ENCODE peak calls at places on chromosomes 12 and 14, in four cellular contexts. P, R, E and X are unnamed samples.

GRCh38 chr14:93957333-93957710 is 19.0 kb downstream of the ASB2 start:
- DNase-seq in R (no peak), E (no peak), P (no peak), X (no peak)

GRCh38 chr12:49342914-49343731 is 3.6 kb upstream of the DNAJC22 start:
- DNase-seq in P (no peak), R (no peak), E (no peak), X (no peak)

GRCh38 chr12:15839682-15840081 is 42.5 kb upstream of the STRAP start:
- DNase-seq in R (no peak), E (no peak), P (no peak), X (no peak)

GRCh38 chr14:38404616-38405015 is 148.7 kb upstream of the CLEC14A start:
- DNase-seq in E (no peak), R (no peak), P (no peak), X (no peak)

GRCh38 chr14:85233756-85234545 is 296.0 kb upstream of the FLRT2 start:
- DNase-seq in R (no peak), E (no peak), P (no peak), X (no peak)

GRCh38 chr12:5796171-5797091 is 148.6 kb downstream of the ANO2 start:
- DNase-seq in R (peak), E (no peak), P (peak), X (no peak)

GRCh38 chr14:35287481-35288013 is 4.6 kb upstream of the PSMA6 start:
- DNase-seq in P (no peak), E (no peak), R (peak), X (no peak)

GRCh38 chr14:34538871-34539406 is 562 bp downstream of the EAPP start:
- DNase-seq in E (no peak), R (no peak), P (no peak), X (no peak)

GRCh38 chr14:70515796-70516195 is 19.0 kb downstream of the ADAM20 start:
- DNase-seq in E (no peak), P (no peak), R (no peak), X (no peak)

GRCh38 chr12:21819678-21820077 is 45.2 kb upstream of the KCNJ8 start:
- DNase-seq in R (no peak), E (no peak), P (no peak), X (no peak)

GRCh38 chr14:50719911-50720759 is 52.0 kb upstream of the SAV1 start:
- DNase-seq in E (no peak), R (no peak), P (no peak), X (no peak)

GRCh38 chr14:54133896-54134295 is 177.3 kb upstream of the BMP4 start:
- DNase-seq in P (no peak), E (no peak), R (no peak), X (no peak)

GRCh38 chr14:51873221-51873893 is 12.9 kb downstream of the GNG2 start:
- DNase-seq in E (no peak), P (no peak), R (no peak), X (no peak)

GRCh38 chr12:54357802-54358619 is 6.3 kb downstream of the GPR84 start:
- DNase-seq in P (no peak), R (peak), E (no peak), X (no peak)

GRCh38 chr12:52210186-52210924 is 18.5 kb upstream of the KRT80 start:
- DNase-seq in E (no peak), P (peak), R (no peak), X (peak)

GRCh38 chr12:124172646-124173045 is 122.2 kb upstream of the RFLNA start:
- DNase-seq in P (no peak), R (no peak), E (no peak), X (no peak)

GRCh38 chr14:98503086-98503815 is 768.7 kb downstream of the BCL11B start:
- DNase-seq in R (no peak), P (no peak), E (no peak), X (no peak)

GRCh38 chr12:32089156-32089950 is 17.3 kb upstream of the BICD1 start:
- DNase-seq in E (no peak), R (no peak), P (no peak), X (no peak)

DNA sequence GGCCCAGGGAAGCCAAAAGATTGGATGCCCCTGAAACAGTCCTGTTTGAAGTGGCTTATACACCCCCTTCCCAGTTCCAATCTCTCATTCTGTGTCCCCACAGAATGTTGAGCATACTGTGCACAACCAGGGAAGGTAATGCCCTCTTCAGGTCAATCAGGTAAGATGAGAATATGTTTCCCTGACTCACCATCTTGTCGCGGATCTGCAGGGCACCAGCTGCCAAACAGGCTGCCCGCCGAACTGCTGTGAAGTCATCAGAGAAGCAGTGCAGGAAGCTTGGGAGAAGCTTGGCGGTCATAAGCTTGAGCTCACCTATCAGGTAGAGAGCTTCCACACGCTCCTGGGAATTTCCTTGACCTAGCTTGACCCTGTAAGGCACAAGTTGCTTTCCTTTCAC is 9.6 kb downstream of the RIOX1 start:
- DNase-seq in R (no peak), P (no peak), E (no peak), X (no peak)
- TF ChIP-seq CTCF in R (no peak), P (no peak), E (no peak), X (no peak)

GRCh38 chr14:29518335-29518734 is 409.3 kb downstream of the PRKD1 start:
- DNase-seq in E (no peak), P (no peak), R (no peak), X (no peak)
- TF ChIP-seq CTCF in E (no peak), P (no peak), R (no peak), X (peak)

DNA sequence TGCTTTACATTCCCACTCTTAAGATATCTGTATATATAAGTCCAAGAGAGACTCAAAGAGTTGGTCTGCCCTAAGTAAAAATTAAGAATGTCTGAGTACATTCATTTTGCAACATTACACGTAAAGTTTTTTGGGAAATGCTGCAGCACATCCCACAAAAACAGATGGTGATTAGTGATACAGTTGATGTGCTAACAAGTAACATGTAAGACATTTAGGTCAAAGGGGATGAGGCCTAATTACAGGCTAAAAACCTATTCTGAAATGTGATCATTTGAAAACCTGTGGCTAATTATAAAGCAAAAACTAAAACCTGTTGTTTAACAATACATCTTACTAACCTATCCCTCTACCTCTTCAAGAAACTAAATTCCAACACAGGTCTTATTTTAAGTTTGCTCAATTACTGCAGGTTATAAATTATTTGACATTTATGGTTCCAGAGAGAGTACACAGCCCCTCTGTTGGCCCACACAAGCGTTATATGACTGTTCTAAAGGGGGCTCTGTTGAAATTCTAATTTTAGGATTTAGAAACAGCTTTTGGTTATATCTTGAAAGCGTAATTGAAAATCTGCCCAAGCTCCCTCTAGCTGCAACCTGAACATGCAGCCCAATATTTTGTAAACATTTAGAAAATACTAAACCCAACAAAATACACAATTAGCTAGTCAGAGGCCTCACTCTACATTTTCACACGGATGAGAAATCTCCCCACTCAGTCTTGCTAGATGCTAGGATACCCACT is 42.9 kb downstream of the BRAP start:
- DNase-seq in R (no peak), E (no peak), P (no peak), X (no peak)
- TF ChIP-seq CTCF in R (no peak), E (no peak), P (peak), X (peak)

DNA sequence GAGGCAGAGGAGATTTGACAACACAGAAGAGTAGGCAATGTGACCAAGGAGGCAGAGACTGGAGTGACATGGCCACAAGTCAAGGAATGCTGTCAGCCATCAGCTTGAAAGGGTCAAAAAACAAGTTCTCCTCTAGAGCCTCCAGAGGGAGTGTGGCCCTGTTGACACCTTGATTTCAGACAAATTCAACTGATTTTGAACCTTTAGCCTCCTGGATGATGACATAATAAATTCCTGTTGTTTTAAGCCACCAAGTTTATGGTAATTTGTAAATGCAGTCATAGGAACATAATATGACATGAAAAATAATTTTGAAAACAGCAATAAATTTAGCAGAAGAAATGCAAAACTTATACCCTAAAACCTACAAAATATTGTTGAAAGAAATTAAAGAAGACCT is 8.5 kb upstream of the NGDN start:
- DNase-seq in P (no peak), R (no peak), E (no peak), X (no peak)
- TF ChIP-seq CTCF in P (no peak), R (no peak), E (no peak), X (no peak)

DNA sequence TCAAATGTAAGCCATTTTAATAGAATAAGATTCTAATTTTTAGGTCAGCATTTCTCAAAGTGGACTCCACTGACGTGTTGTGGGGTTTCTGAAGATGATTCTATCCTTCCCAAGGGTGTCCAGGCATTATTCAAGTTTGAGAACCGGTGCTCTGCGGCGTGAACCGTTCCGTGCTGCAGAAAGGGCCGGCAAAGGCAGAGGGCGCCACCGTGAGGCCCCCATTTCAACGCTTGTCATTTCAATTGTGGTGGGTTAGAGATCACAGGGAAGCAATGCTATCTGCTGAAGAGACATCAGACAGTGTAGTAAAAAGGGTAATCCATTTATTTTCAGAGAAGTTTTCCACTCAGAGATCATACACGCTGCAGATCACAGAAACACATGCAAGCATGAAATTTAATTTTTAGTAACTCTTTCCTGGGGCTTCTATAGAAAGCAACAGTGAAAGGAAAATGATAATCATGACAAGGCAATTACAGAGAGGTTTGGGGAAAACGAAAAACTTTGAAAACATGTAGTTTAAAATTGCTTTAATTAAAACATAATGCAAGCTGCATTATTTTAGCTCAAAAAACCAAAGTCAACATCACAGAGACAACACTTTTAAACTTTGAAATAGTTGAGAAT is 201.7 kb downstream of the EXOC5 start:
- DNase-seq in E (no peak), R (peak), P (peak), X (no peak)
- TF ChIP-seq CTCF in E (no peak), R (no peak), P (peak), X (peak)

GRCh38 chr12:66931091-66931490 is 252.2 kb upstream of the GRIP1 start:
- DNase-seq in R (no peak), P (no peak), E (no peak), X (no peak)
- TF ChIP-seq CTCF in R (no peak), P (no peak), E (no peak), X (no peak)

GRCh38 chr14:67998804-67999203 is 179.2 kb downstream of the RAD51B start:
- DNase-seq in R (no peak), P (no peak), E (no peak), X (no peak)

GRCh38 chr14:67996235-67996634 is 176.7 kb downstream of the RAD51B start:
- DNase-seq in P (no peak), E (no peak), R (no peak), X (no peak)

GRCh38 chr14:67999693-68000384 is 180.3 kb downstream of the RAD51B start:
- DNase-seq in P (no peak), E (no peak), R (no peak), X (no peak)

GRCh38 chr14:67999290-67999689 is 179.7 kb downstream of the RAD51B start:
- DNase-seq in E (no peak), R (no peak), P (no peak), X (no peak)

DNA sequence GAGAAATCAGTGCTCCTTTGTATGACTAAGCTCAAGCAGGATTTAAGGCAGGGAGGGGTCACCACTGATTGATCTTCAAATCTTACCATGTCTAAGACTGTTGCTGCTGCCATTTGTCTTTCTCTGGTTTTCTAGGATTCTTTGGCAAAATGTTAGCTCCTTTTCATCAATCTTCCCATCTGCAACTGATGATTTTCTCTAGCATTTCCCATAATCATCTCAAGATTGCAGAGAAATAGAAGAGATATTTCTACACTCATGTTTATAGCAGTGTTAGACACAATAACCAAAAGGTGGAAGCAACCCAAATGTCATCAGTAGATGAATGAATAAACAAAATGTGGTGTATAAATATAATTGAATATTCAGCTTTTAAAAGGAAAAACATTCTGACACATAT is 175.0 kb downstream of the RAD51B start:
- DNase-seq in P (no peak), E (no peak), R (no peak), X (no peak)
- TF ChIP-seq CTCF in P (no peak), E (no peak), R (no peak), X (no peak)

DNA sequence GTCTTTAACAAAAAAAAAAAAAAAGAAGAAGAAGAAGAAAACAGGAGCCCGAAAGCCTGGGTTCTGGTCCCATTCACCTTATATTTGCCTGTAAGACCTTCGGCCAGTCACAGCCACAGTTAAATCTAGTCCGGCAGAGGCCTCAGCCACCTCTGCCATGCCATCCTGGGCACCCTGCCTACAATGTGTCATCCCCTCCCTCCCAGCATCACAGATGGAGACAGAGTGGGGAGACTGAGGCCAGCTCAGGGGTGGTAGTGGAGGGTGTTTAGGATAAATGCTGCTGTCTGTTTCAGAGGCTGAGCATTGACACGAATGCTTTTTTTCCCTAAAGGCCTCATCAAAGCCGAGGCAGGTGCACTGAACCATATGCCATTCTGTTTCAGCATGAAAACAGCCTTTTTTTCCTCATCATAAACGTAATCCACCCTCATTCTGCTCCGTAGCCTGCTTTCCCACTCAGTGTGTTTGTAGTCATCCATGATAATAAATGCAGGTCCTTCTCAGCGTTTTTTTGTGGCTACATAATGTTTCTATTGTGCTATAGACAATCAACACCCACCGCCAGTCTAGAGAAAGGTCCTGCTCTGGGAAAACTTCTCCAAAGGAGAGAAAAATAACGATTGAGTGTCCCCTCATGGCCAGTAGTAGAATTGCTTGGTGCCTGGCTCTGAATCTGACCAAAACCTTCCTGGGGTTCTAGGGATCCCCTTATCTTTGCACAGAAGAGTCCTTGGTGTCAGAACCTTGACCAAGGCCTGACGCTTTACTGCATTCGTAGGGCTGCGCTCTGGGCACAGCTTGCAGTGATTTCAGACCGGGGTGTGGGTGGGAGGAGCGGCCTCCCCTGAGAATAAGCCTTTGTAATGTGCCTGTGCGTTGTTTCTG is 41.1 kb upstream of the TSPAN9 start:
- DNase-seq in R (no peak), P (no peak), E (no peak), X (no peak)
- TF ChIP-seq CTCF in R (no peak), P (peak), E (no peak), X (peak)